ENCODE peak calls at places on chromosomes 7 and 10, in four cellular contexts. C, K, Q and U are unnamed samples.

GRCh38 chr7:112938895-112939588 is 147.6 kb downstream of the GPR85 start:
- DNase-seq in K (peak; percentile 20), Q (peak; percentile 5), C (peak; percentile 60), U (no peak)

GRCh38 chr10:104622598-104623209 is 18.4 kb upstream of the SORCS3 start:
- DNase-seq in C (peak; percentile 13), Q (peak; percentile 16), K (no peak), U (no peak)

GRCh38 chr10:67629461-67629971 is 66.5 kb downstream of the CTNNA3 start:
- DNase-seq in C (no peak), Q (no peak), K (peak; percentile 57), U (peak; percentile 36)

GRCh38 chr7:108028111-108028510 is 25.1 kb upstream of the LAMB1 start:
- DNase-seq in K (no peak), Q (peak; percentile 82), C (no peak), U (no peak)

GRCh38 chr7:192035-192649 is at the start of gene FAM20C:
- DNase-seq in C (peak; percentile 61), Q (no peak), K (peak; percentile 79), U (no peak)

GRCh38 chr7:22561895-22562593 is 62.1 kb upstream of the STEAP1B start:
- DNase-seq in C (no peak), Q (no peak), K (peak; percentile 55), U (no peak)

GRCh38 chr10:73889014-73889413 is 14.7 kb upstream of the CAMK2G start:
- DNase-seq in K (peak; percentile 78), Q (no peak), C (no peak), U (no peak)

GRCh38 chr10:103593022-103593570 is 99.6 kb downstream of the NEURL1 start:
- DNase-seq in C (no peak), K (no peak), Q (no peak), U (no peak)

GRCh38 chr10:110681023-110681681 is 37.0 kb downstream of the RBM20 start:
- DNase-seq in C (peak; percentile 43), Q (peak; percentile 32), K (peak; percentile 31), U (no peak)

GRCh38 chr10:30434273-30435067 is 486 bp downstream of the MAP3K8 start:
- DNase-seq in K (peak; percentile 74), Q (peak; percentile 83), C (peak; percentile 69), U (no peak)

GRCh38 chr7:140479062-140479738 is at the start of gene MKRN1:
- DNase-seq in Q (peak; percentile 93), K (peak; percentile 90), C (peak; percentile 100), U (peak; percentile 83)
- TF ChIP-seq POLR2A in Q (peak; percentile 72), K (peak; percentile 32), C (peak; percentile 94), U (peak; percentile 85)

GRCh38 chr10:26384600-26384999 is 53.5 kb upstream of the APBB1IP start:
- DNase-seq in Q (no peak), K (no peak), C (no peak), U (no peak)

GRCh38 chr10:26389533-26389932 is 48.6 kb upstream of the APBB1IP start:
- DNase-seq in C (no peak), Q (no peak), K (no peak), U (no peak)

GRCh38 chr10:26381986-26382385 is 56.2 kb upstream of the APBB1IP start:
- DNase-seq in C (no peak), Q (no peak), K (no peak), U (no peak)

GRCh38 chr10:26385443-26385842 is 52.7 kb upstream of the APBB1IP start:
- DNase-seq in Q (no peak), K (no peak), C (no peak), U (no peak)

DNA sequence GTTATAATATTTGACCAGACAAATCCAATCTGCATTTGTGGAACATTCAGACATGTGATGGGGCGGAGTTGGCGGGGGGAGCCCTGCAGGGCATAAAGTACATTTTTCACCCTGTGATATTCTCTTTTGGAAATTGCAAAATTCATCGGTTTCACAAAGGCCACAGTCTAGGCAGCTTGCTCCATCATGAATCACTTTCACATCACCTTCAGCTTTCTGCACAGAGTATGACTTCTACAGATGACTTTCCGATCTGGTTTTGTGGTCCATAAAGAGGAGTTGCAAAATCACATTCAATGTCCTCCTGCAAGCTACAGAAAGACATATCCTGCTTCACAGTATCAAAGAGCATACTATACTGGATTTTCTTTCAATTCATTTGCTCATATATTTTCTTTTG is 51.3 kb upstream of the APBB1IP start:
- DNase-seq in Q (no peak), K (no peak), C (no peak), U (no peak)
- TF ChIP-seq MXI1 in Q (no peak), K (no peak), C (no peak), U (no peak)

GRCh38 chr7:131327626-131328386 is at the start of gene MKLN1:
- DNase-seq in Q (peak; percentile 68), C (peak; percentile 98), K (peak; percentile 85), U (peak; percentile 35)
- TF ChIP-seq POLR2A in Q (peak; percentile 91), C (peak; percentile 99), K (peak; percentile 93), U (peak; percentile 99)

GRCh38 chr10:107831772-107832171 is 667.3 kb upstream of the SORCS1 start:
- DNase-seq in C (no peak), Q (no peak), K (no peak), U (no peak)

DNA sequence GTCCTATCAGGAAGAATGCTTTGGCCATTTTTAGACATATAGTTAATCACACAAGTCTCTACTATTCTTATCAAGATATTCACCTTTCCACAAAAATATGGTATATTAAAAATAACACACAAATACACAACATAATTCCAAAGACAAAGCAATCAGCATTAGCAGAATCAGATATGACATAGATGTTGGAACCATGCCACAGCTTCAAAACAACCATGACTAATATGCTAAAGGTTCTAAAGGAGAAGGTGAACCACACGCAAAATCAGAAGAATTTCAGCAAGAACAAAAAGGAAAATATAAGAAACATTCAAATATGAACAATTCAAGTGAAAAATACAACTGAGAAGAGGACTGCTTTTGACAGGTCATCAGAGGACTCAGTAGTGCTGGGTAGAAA is 670.2 kb upstream of the SORCS1 start:
- DNase-seq in C (no peak), Q (no peak), K (no peak), U (no peak)
- TF ChIP-seq MXI1 in C (no peak), Q (no peak), K (no peak), U (no peak)

DNA sequence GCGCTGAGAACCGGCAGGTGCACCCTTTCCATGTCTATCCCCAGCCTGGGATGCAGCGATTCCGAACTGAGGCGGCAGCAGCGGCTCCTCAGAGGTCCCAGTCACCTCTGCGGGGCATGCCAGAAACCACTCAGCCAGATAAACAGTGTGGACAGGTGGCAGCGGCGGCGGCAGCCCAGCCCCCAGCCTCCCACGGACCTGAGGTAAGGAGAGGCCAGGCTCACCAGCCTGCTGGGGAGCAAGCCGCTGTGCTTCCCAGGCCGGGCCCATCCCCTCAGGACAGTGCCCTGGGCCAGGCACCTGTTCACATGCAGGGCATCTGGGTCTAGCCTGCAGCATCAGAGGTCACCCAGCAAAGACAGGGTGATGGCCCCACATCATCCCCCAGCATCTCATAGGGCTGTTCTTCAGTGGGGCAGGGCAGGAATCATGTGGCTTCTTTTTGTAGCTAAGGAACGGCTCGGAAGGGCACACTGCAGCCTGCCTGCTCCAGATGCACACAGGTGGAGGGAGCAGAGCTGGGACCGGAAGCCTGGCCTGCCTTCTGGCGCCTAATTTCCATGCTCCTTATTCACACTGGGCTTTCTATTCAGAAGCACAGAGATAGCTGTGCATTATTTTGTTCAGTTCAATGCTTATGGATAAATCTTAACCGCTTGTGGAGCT is 18.9 kb downstream of the BAG3 start:
- DNase-seq in C (no peak), K (no peak), Q (no peak), U (no peak)
- TF ChIP-seq POLR2A in C (no peak), K (no peak), Q (no peak), U (no peak)

GRCh38 chr10:44281089-44281613 is 103.7 kb downstream of the CXCL12 start:
- DNase-seq in C (no peak), K (no peak), Q (no peak), U (no peak)
- TF ChIP-seq MXI1 in C (no peak), K (no peak), Q (no peak), U (no peak)

GRCh38 chr10:114764656-114765055 is 56.9 kb upstream of the FHIP2A start:
- DNase-seq in K (no peak), Q (no peak), C (no peak), U (no peak)

GRCh38 chr10:114768394-114768786 is 53.2 kb upstream of the FHIP2A start:
- DNase-seq in K (no peak), Q (no peak), C (no peak), U (no peak)

GRCh38 chr10:114767101-114767588 is 54.4 kb upstream of the FHIP2A start:
- DNase-seq in C (no peak), K (peak; percentile 74), Q (no peak), U (no peak)

GRCh38 chr10:114767589-114768393 is 53.8 kb upstream of the FHIP2A start:
- DNase-seq in Q (no peak), C (peak; percentile 11), K (peak; percentile 28), U (no peak)

DNA sequence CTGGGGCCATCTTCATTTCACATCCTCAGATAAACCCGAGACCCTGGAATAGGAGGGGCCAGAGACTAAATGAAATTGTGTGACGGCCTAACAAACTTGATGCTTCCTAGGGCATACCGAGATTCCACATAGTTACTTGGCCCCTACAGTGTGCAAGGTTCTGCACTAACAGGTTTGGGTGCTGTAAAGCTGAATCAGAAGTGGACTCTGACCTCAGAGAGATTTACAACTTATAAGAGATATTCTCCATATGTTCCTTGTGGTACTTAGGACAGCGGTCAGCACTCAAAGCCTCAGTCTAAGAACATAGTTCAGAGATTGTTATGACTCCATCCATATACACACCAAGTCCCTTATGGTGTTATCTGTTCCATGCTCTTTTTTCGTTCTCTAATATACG is 55.1 kb upstream of the FHIP2A start:
- DNase-seq in C (no peak), K (peak; percentile 37), Q (no peak), U (no peak)
- TF ChIP-seq POLR2A in C (no peak), K (no peak), Q (no peak), U (no peak)

DNA sequence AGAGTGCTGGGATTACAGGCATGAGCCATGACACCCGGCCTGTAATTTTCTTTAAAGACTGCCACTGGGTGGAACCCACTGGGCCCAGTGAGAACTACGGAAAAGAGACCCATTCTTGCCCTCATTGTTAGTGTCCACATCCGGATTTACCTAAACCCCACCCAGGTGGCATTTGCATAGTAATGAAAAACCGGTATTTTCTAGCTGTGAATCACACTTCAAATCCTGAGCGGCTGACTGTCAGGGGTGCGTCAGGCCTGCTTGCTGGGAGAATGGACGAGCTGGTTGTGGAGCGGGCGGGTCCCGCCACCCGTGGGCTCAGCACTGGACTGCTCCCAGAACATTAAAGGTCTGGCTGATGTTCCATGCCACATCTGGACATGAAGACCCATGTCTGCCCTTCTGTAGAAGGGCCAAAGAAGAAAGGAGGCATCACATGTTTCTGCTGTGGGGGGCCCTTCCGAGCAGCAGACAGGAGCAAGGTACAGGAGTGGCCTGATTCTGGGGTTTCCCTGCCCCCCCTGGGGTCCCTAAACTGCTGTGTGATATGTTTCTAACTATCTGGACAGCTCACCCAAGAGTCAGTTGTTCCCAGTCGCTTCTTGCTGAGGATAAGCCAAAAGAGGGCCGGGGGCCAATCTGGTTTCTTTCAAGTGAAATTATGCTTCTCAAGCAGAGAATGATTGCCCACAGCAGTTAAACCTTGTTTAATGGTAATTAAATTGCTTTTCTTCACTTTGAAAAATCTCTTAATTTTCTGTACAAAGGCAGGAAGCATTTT is 46.4 kb downstream of the KIAA1217 start:
- DNase-seq in C (no peak), Q (no peak), K (no peak), U (no peak)
- TF ChIP-seq MXI1 in C (no peak), Q (no peak), K (no peak), U (no peak)